ENCODE peak calls at places on chromosome 18, in eight cellular contexts. One of them, this sample, is unnamed.

GRCh38 chr18:12911025-12911927 is 27.2 kb upstream of the PTPN2 start:
- DNase-seq in GM12878: no peak
- DNase-seq in HepG2: no peak
- DNase-seq in SK-N-SH: no peak
- DNase-seq in K562: no peak
- DNase-seq in H1: peak; percentile 52
- DNase-seq in endothelial cell of umbilical vein: peak; percentile 17
- DNase-seq in HCT116: no peak
- DNase-seq in this sample: no peak

GRCh38 chr18:74896390-74896991 is 298.8 kb downstream of the ZNF407 start:
- DNase-seq in H1: peak; percentile 48
- DNase-seq in HepG2: peak; percentile 62
- DNase-seq in K562: no peak
- DNase-seq in endothelial cell of umbilical vein: peak; percentile 16
- DNase-seq in GM12878: no peak
- DNase-seq in SK-N-SH: peak; percentile 20
- DNase-seq in HCT116: peak; percentile 51
- DNase-seq in this sample: no peak

GRCh38 chr18:8900552-8900951 is 195.2 kb downstream of the MTCL1 start:
- DNase-seq in K562: no peak
- DNase-seq in GM12878: no peak
- DNase-seq in HCT116: no peak
- DNase-seq in endothelial cell of umbilical vein: no peak
- DNase-seq in H1: no peak
- DNase-seq in SK-N-SH: no peak
- DNase-seq in HepG2: no peak
- DNase-seq in this sample: no peak

GRCh38 chr18:858016-858415 is 46.0 kb upstream of the YES1 start:
- DNase-seq in endothelial cell of umbilical vein: no peak
- DNase-seq in H1: no peak
- DNase-seq in SK-N-SH: no peak
- DNase-seq in HepG2: no peak
- DNase-seq in GM12878: no peak
- DNase-seq in K562: no peak
- DNase-seq in HCT116: no peak
- DNase-seq in this sample: no peak

GRCh38 chr18:60555629-60556028 is 183.1 kb upstream of the MC4R start:
- DNase-seq in GM12878: no peak
- DNase-seq in HCT116: no peak
- DNase-seq in K562: no peak
- DNase-seq in SK-N-SH: no peak
- DNase-seq in H1: no peak
- DNase-seq in endothelial cell of umbilical vein: no peak
- DNase-seq in HepG2: no peak
- DNase-seq in this sample: no peak

GRCh38 chr18:57784816-57785144 is 18.3 kb downstream of the ATP8B1 start:
- DNase-seq in endothelial cell of umbilical vein: no peak
- DNase-seq in K562: no peak
- DNase-seq in H1: no peak
- DNase-seq in HepG2: no peak
- DNase-seq in SK-N-SH: no peak
- DNase-seq in GM12878: no peak
- DNase-seq in HCT116: no peak
- DNase-seq in this sample: no peak

GRCh38 chr18:77560334-77560970 is 310.8 kb downstream of the GALR1 start:
- DNase-seq in endothelial cell of umbilical vein: no peak
- DNase-seq in K562: no peak
- DNase-seq in GM12878: no peak
- DNase-seq in SK-N-SH: no peak
- DNase-seq in HepG2: no peak
- DNase-seq in H1: no peak
- DNase-seq in HCT116: no peak
- DNase-seq in this sample: no peak

GRCh38 chr18:8747440-8747937 is 42.1 kb downstream of the MTCL1 start:
- DNase-seq in SK-N-SH: no peak
- DNase-seq in endothelial cell of umbilical vein: peak; percentile 74
- DNase-seq in H1: no peak
- DNase-seq in GM12878: no peak
- DNase-seq in K562: no peak
- DNase-seq in HCT116: no peak
- DNase-seq in HepG2: no peak
- DNase-seq in this sample: no peak

GRCh38 chr18:41917199-41917598 is 37.8 kb upstream of the PIK3C3 start:
- DNase-seq in K562: no peak
- DNase-seq in HepG2: no peak
- DNase-seq in endothelial cell of umbilical vein: no peak
- DNase-seq in H1: no peak
- DNase-seq in GM12878: no peak
- DNase-seq in HCT116: no peak
- DNase-seq in SK-N-SH: no peak
- DNase-seq in this sample: no peak

GRCh38 chr18:13284330-13285027 is 65.9 kb downstream of the LDLRAD4 start:
- DNase-seq in HepG2: no peak
- DNase-seq in GM12878: no peak
- DNase-seq in SK-N-SH: no peak
- DNase-seq in H1: no peak
- DNase-seq in endothelial cell of umbilical vein: no peak
- DNase-seq in K562: no peak
- DNase-seq in HCT116: no peak
- DNase-seq in this sample: no peak

GRCh38 chr18:29873211-29873610 is 1169.3 kb downstream of the DSC3 start:
- DNase-seq in endothelial cell of umbilical vein: no peak
- DNase-seq in K562: no peak
- DNase-seq in SK-N-SH: no peak
- DNase-seq in H1: no peak
- DNase-seq in HepG2: no peak
- DNase-seq in GM12878: no peak
- DNase-seq in HCT116: no peak
- DNase-seq in this sample: no peak

GRCh38 chr18:37253424-37254255 is 312.0 kb downstream of the CELF4 start:
- DNase-seq in endothelial cell of umbilical vein: no peak
- DNase-seq in K562: peak; percentile 100
- DNase-seq in HCT116: no peak
- DNase-seq in H1: peak; percentile 78
- DNase-seq in HepG2: no peak
- DNase-seq in GM12878: no peak
- DNase-seq in SK-N-SH: peak; percentile 83
- DNase-seq in this sample: no peak

GRCh38 chr18:21741511-21742322 is 1.1 kb downstream of the MIB1 start:
- DNase-seq in SK-N-SH: peak; percentile 63
- DNase-seq in GM12878: no peak
- DNase-seq in K562: no peak
- DNase-seq in endothelial cell of umbilical vein: peak; percentile 36
- DNase-seq in H1: peak; percentile 63
- DNase-seq in HepG2: no peak
- DNase-seq in HCT116: no peak
- DNase-seq in this sample: no peak

GRCh38 chr18:28158083-28158581 is 18.8 kb downstream of the CDH2 start:
- DNase-seq in HepG2: no peak
- DNase-seq in H1: no peak
- DNase-seq in K562: no peak
- DNase-seq in HCT116: no peak
- DNase-seq in SK-N-SH: peak; percentile 43
- DNase-seq in endothelial cell of umbilical vein: no peak
- DNase-seq in GM12878: no peak
- DNase-seq in this sample: no peak

GRCh38 chr18:8839285-8839684 is 133.9 kb downstream of the MTCL1 start:
- DNase-seq in HepG2: no peak
- DNase-seq in SK-N-SH: no peak
- DNase-seq in endothelial cell of umbilical vein: peak; percentile 6
- DNase-seq in H1: no peak
- DNase-seq in GM12878: no peak
- DNase-seq in HCT116: no peak
- DNase-seq in K562: no peak
- DNase-seq in this sample: no peak

GRCh38 chr18:36655894-36656293 is 172.9 kb downstream of the TPGS2 start:
- DNase-seq in GM12878: no peak
- DNase-seq in HCT116: no peak
- DNase-seq in endothelial cell of umbilical vein: no peak
- DNase-seq in HepG2: no peak
- DNase-seq in SK-N-SH: no peak
- DNase-seq in K562: no peak
- DNase-seq in H1: no peak
- DNase-seq in this sample: no peak

GRCh38 chr18:2410688-2411087 is 160.6 kb downstream of the METTL4 start:
- DNase-seq in GM12878: no peak
- DNase-seq in endothelial cell of umbilical vein: no peak
- DNase-seq in HepG2: no peak
- DNase-seq in HCT116: peak; percentile 22
- DNase-seq in SK-N-SH: no peak
- DNase-seq in K562: no peak
- DNase-seq in H1: no peak
- DNase-seq in this sample: no peak

GRCh38 chr18:55353806-55354205 is 234.2 kb downstream of the TCF4 start:
- DNase-seq in HepG2: no peak
- DNase-seq in endothelial cell of umbilical vein: no peak
- DNase-seq in K562: no peak
- DNase-seq in GM12878: no peak
- DNase-seq in HCT116: no peak
- DNase-seq in SK-N-SH: no peak
- DNase-seq in H1: no peak
- DNase-seq in this sample: no peak

GRCh38 chr18:2387588-2387987 is 183.7 kb downstream of the METTL4 start:
- DNase-seq in H1: no peak
- DNase-seq in HCT116: no peak
- DNase-seq in endothelial cell of umbilical vein: no peak
- DNase-seq in SK-N-SH: no peak
- DNase-seq in HepG2: no peak
- DNase-seq in GM12878: no peak
- DNase-seq in K562: no peak
- DNase-seq in this sample: no peak

GRCh38 chr18:13369353-13369752 is 150.8 kb downstream of the LDLRAD4 start:
- DNase-seq in GM12878: no peak
- DNase-seq in HCT116: no peak
- DNase-seq in endothelial cell of umbilical vein: no peak
- DNase-seq in H1: no peak
- DNase-seq in HepG2: no peak
- DNase-seq in SK-N-SH: no peak
- DNase-seq in K562: no peak
- DNase-seq in this sample: no peak

GRCh38 chr18:64991102-64991501 is 759.7 kb upstream of the CDH7 start:
- DNase-seq in SK-N-SH: no peak
- DNase-seq in endothelial cell of umbilical vein: no peak
- DNase-seq in HepG2: no peak
- DNase-seq in H1: no peak
- DNase-seq in GM12878: no peak
- DNase-seq in HCT116: no peak
- DNase-seq in K562: no peak
- DNase-seq in this sample: no peak

GRCh38 chr18:5518899-5519371 is 24.9 kb downstream of the EPB41L3 start:
- DNase-seq in GM12878: no peak
- DNase-seq in K562: no peak
- DNase-seq in SK-N-SH: no peak
- DNase-seq in endothelial cell of umbilical vein: peak; percentile 81
- DNase-seq in H1: no peak
- DNase-seq in HCT116: no peak
- DNase-seq in HepG2: no peak
- DNase-seq in this sample: no peak

GRCh38 chr18:23378470-23378764 is 74.7 kb upstream of the RIOK3 start:
- DNase-seq in endothelial cell of umbilical vein: no peak
- DNase-seq in HepG2: no peak
- DNase-seq in GM12878: no peak
- DNase-seq in H1: no peak
- DNase-seq in HCT116: no peak
- DNase-seq in K562: no peak
- DNase-seq in SK-N-SH: no peak
- DNase-seq in this sample: no peak

GRCh38 chr18:23377669-23378469 is 75.2 kb upstream of the RIOK3 start:
- DNase-seq in H1: no peak
- DNase-seq in endothelial cell of umbilical vein: peak; percentile 90
- DNase-seq in K562: no peak
- DNase-seq in GM12878: peak; percentile 39
- DNase-seq in HepG2: peak; percentile 60
- DNase-seq in SK-N-SH: no peak
- DNase-seq in HCT116: peak; percentile 26
- DNase-seq in this sample: no peak

GRCh38 chr18:23369231-23369630 is 83.9 kb upstream of the RIOK3 start:
- DNase-seq in HepG2: no peak
- DNase-seq in K562: no peak
- DNase-seq in HCT116: no peak
- DNase-seq in GM12878: no peak
- DNase-seq in SK-N-SH: no peak
- DNase-seq in endothelial cell of umbilical vein: peak; percentile 77
- DNase-seq in H1: no peak
- DNase-seq in this sample: no peak

GRCh38 chr18:23373564-23373963 is 79.5 kb upstream of the RIOK3 start:
- DNase-seq in HepG2: no peak
- DNase-seq in H1: no peak
- DNase-seq in K562: no peak
- DNase-seq in SK-N-SH: no peak
- DNase-seq in HCT116: no peak
- DNase-seq in GM12878: no peak
- DNase-seq in endothelial cell of umbilical vein: no peak
- DNase-seq in this sample: no peak
- H3K9ac ChIP-seq in HepG2: no peak overlapping the region
- H3K9ac ChIP-seq in H1: no peak overlapping the region
- H3K9ac ChIP-seq in K562: no peak overlapping the region
- H3K9ac ChIP-seq in SK-N-SH: no peak overlapping the region
- H3K9ac ChIP-seq in HCT116: no peak overlapping the region
- H3K9ac ChIP-seq in GM12878: no peak overlapping the region
- H3K9ac ChIP-seq in endothelial cell of umbilical vein: no peak overlapping the region
- H3K9ac ChIP-seq in this sample: no peak overlapping the region

DNA sequence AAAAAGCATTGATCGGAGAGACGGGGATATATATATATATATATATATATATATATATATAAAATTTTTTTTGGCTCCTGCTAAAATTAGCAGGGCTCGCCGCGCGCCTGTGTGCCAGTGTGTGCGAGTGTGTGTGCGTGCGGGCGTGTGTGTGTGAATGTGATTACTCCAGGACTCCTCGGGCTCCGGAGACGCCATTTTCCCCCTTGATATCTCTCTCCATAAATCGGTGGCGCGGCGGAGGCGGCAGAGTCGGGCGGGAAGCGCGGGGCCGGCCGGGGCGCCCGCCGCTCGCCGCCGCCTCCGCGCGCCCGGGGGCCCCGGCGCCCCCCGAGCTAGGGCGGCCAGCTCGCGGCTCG is 797 bp upstream of the SETBP1 start:
- DNase-seq in HCT116: no peak
- DNase-seq in HepG2: no peak
- DNase-seq in K562: no peak
- DNase-seq in SK-N-SH: peak; percentile 82
- DNase-seq in GM12878: no peak
- DNase-seq in endothelial cell of umbilical vein: peak; percentile 29
- DNase-seq in H1: peak; percentile 57
- DNase-seq in this sample: no peak
- TF ChIP-seq POLR2AphosphoS5 in HCT116: no peak
- TF ChIP-seq POLR2AphosphoS5 in HepG2: no peak
- TF ChIP-seq POLR2AphosphoS5 in K562: no peak
- TF ChIP-seq POLR2AphosphoS5 in SK-N-SH: no peak
- TF ChIP-seq POLR2AphosphoS5 in GM12878: no peak
- TF ChIP-seq POLR2AphosphoS5 in endothelial cell of umbilical vein: no peak
- TF ChIP-seq POLR2AphosphoS5 in H1: no peak
- TF ChIP-seq POLR2AphosphoS5 in this sample: no peak

GRCh38 chr18:67280843-67281242 is 235.7 kb downstream of the DSEL start:
- DNase-seq in H1: no peak
- DNase-seq in K562: no peak
- DNase-seq in SK-N-SH: peak; percentile 44
- DNase-seq in GM12878: no peak
- DNase-seq in HepG2: no peak
- DNase-seq in HCT116: no peak
- DNase-seq in endothelial cell of umbilical vein: no peak
- DNase-seq in this sample: no peak
- H3K9ac ChIP-seq in H1: no peak overlapping the region
- H3K9ac ChIP-seq in K562: no peak overlapping the region
- H3K9ac ChIP-seq in SK-N-SH: no peak overlapping the region
- H3K9ac ChIP-seq in GM12878: no peak overlapping the region
- H3K9ac ChIP-seq in HepG2: no peak overlapping the region
- H3K9ac ChIP-seq in HCT116: no peak overlapping the region
- H3K9ac ChIP-seq in endothelial cell of umbilical vein: no peak overlapping the region
- H3K9ac ChIP-seq in this sample: no peak overlapping the region

GRCh38 chr18:62716679-62717058 is 1.3 kb downstream of the PHLPP1 start:
- DNase-seq in SK-N-SH: peak; percentile 77
- DNase-seq in endothelial cell of umbilical vein: peak; percentile 46
- DNase-seq in HepG2: no peak
- DNase-seq in H1: peak; percentile 73
- DNase-seq in GM12878: no peak
- DNase-seq in HCT116: no peak
- DNase-seq in K562: peak; percentile 22
- DNase-seq in this sample: no peak
- TF ChIP-seq POLR2AphosphoS5 in SK-N-SH: no peak
- TF ChIP-seq POLR2AphosphoS5 in endothelial cell of umbilical vein: no peak
- TF ChIP-seq POLR2AphosphoS5 in HepG2: no peak
- TF ChIP-seq POLR2AphosphoS5 in H1: no peak
- TF ChIP-seq POLR2AphosphoS5 in GM12878: no peak
- TF ChIP-seq POLR2AphosphoS5 in HCT116: no peak
- TF ChIP-seq POLR2AphosphoS5 in K562: no peak
- TF ChIP-seq POLR2AphosphoS5 in this sample: no peak